ENCODE peak calls at places on chromosomes 3 and 15, in eight cellular contexts. Q is neuronal stem cell; S is mesendoderm; O is CD4-positive, alpha-beta T cell; K is H9; Z is AG04450; T is stomach; M is CD8-positive, alpha-beta memory T cell. V is an unnamed sample.

GRCh38 chr3:8966150-8966819 is 3.0 kb upstream of the RAD18 start:
- DNase-seq in Q (no peak), S (no peak), O (no peak), K (no peak), Z (no peak), T (no peak), M (no peak), V (no peak)

GRCh38 chr3:193563999-193564398 is 9.3 kb upstream of the ATP13A4 start:
- DNase-seq in Q (no peak), S (peak; percentile 69), O (no peak), K (peak; percentile 54), Z (no peak), T (peak; percentile 66), M (no peak), V (no peak)

GRCh38 chr3:46903341-46904302 is 26.1 kb downstream of the PTH1R start:
- DNase-seq in Q (no peak), S (peak; percentile 65), O (no peak), K (no peak), Z (no peak), T (no peak), M (no peak), V (peak; percentile 21)

GRCh38 chr15:63072023-63072650 is 29.6 kb downstream of the TPM1 start:
- DNase-seq in Q (no peak), S (no peak), O (no peak), K (no peak), Z (no peak), T (no peak), M (no peak), V (no peak)

GRCh38 chr3:129624347-129625070 is 18.0 kb upstream of the PLXND1 start:
- DNase-seq in Q (no peak), S (no peak), O (no peak), K (no peak), Z (no peak), T (no peak), M (no peak), V (no peak)

GRCh38 chr3:13877911-13878710 is 1.8 kb downstream of the WNT7A start:
- DNase-seq in Q (peak; percentile 6), S (no peak), O (no peak), K (no peak), Z (no peak), T (no peak), M (no peak), V (no peak)

GRCh38 chr3:128496602-128497304 is 3.8 kb upstream of the GATA2 start:
- DNase-seq in Q (no peak), S (peak; percentile 60), O (no peak), K (peak; percentile 57), Z (no peak), T (no peak), M (no peak), V (peak; percentile 65)

GRCh38 chr15:101358895-101359294 is 63.8 kb upstream of the SNRPA1 start:
- DNase-seq in Q (no peak), S (peak; percentile 65), O (no peak), K (no peak), Z (no peak), T (no peak), M (no peak), V (no peak)

GRCh38 chr15:100116416-100117190 is 225.2 kb downstream of the ADAMTS17 start:
- DNase-seq in Q (no peak), S (no peak), O (no peak), K (no peak), Z (no peak), T (no peak), M (no peak), V (peak; percentile 49)

GRCh38 chr3:24802614-24803013 is 308.0 kb upstream of the THRB start:
- DNase-seq in Q (no peak), S (no peak), O (no peak), K (no peak), Z (no peak), T (no peak), M (no peak), V (no peak)

GRCh38 chr3:5019411-5020261 is 40.4 kb downstream of the BHLHE40 start:
- DNase-seq in Q (no peak), S (no peak), O (peak; percentile 83), K (no peak), Z (no peak), T (peak; percentile 38), M (peak; percentile 66), V (no peak)

GRCh38 chr3:20182206-20182605 is 3.8 kb downstream of the SGO1 start:
- DNase-seq in Q (no peak), S (peak; percentile 11), O (no peak), K (no peak), Z (no peak), T (peak; percentile 59), M (no peak), V (no peak)

GRCh38 chr3:183306798-183307671 is 54.0 kb downstream of the B3GNT5 start:
- DNase-seq in Q (no peak), S (peak; percentile 85), O (no peak), K (no peak), Z (no peak), T (peak; percentile 94), M (no peak), V (no peak)

GRCh38 chr3:5390221-5390620 is 202.7 kb downstream of the EDEM1 start:
- DNase-seq in Q (no peak), S (no peak), O (no peak), K (no peak), Z (no peak), T (no peak), M (no peak), V (no peak)

GRCh38 chr3:143977326-143978262 is 6.0 kb downstream of the DIPK2A start:
- DNase-seq in Q (no peak), S (no peak), O (no peak), K (no peak), Z (no peak), T (no peak), M (no peak), V (no peak)

GRCh38 chr3:124965413-124965812 is 30.9 kb upstream of the MUC13 start:
- DNase-seq in Q (no peak), S (no peak), O (no peak), K (no peak), Z (no peak), T (no peak), M (no peak), V (no peak)

GRCh38 chr3:66386925-66387650 is 113.7 kb downstream of the LRIG1 start:
- DNase-seq in Q (no peak), S (no peak), O (no peak), K (no peak), Z (no peak), T (no peak), M (no peak), V (no peak)

GRCh38 chr3:128274837-128275236 is 121.6 kb downstream of the EEFSEC start:
- DNase-seq in Q (no peak), S (peak; percentile 88), O (no peak), K (peak; percentile 34), Z (peak; percentile 82), T (no peak), M (no peak), V (no peak)

GRCh38 chr3:182671942-182672341 is 121.4 kb upstream of the ATP11B start:
- DNase-seq in Q (no peak), S (no peak), O (no peak), K (no peak), Z (no peak), T (no peak), M (no peak), V (no peak)

GRCh38 chr3:52144796-52145735 is 9.2 kb downstream of the POC1A start:
- DNase-seq in Q (no peak), S (no peak), O (no peak), K (no peak), Z (no peak), T (no peak), M (no peak), V (no peak)

GRCh38 chr15:95624616-95625361 is 705.7 kb upstream of the NR2F2 start:
- DNase-seq in Q (no peak), S (no peak), O (no peak), K (no peak), Z (no peak), T (no peak), M (no peak), V (no peak)

GRCh38 chr3:126432361-126432760 is 37.7 kb downstream of the CFAP100 start:
- DNase-seq in Q (no peak), S (no peak), O (no peak), K (no peak), Z (no peak), T (no peak), M (no peak), V (no peak)

GRCh38 chr3:126433496-126434263 is 39.0 kb downstream of the CFAP100 start:
- DNase-seq in Q (no peak), S (no peak), O (no peak), K (peak; percentile 12), Z (no peak), T (peak; percentile 22), M (no peak), V (no peak)

GRCh38 chr3:126431103-126431534 is 36.4 kb downstream of the CFAP100 start:
- DNase-seq in Q (no peak), S (no peak), O (no peak), K (peak; percentile 17), Z (no peak), T (peak; percentile 8), M (no peak), V (no peak)

GRCh38 chr3:126434264-126434590 is 39.5 kb downstream of the CFAP100 start:
- DNase-seq in Q (no peak), S (no peak), O (no peak), K (peak; percentile 21), Z (no peak), T (peak; percentile 20), M (no peak), V (no peak)

GRCh38 chr3:126432901-126433480 is 38.3 kb downstream of the CFAP100 start:
- DNase-seq in Q (no peak), S (no peak), O (no peak), K (peak; percentile 14), Z (no peak), T (peak; percentile 20), M (no peak), V (no peak)
- H3K27ac ChIP-seq in Q (no peak overlapping the region), S (no peak overlapping the region), O (no peak overlapping the region), K (no peak overlapping the region), Z (no peak overlapping the region), T (no peak overlapping the region), M (no peak overlapping the region), V (no peak overlapping the region)

DNA sequence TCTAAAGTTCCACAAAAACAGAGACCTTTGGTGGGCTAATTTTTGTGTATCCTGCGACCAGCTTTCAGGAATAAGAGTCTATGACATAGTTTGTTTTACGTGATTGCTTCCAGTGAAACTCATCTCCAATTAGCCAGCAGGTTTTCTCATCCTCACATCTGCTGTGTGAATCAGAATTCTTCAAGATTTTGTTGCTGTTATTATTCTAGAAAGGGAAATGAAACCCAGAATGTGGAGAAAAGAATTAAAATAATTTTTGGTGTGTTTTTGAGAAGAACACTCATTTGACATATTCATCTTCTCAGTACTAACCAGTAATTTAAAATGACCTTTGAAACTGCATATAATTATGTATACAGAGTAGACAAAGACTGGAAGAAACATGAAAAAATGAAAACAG is 175.9 kb downstream of the USP13 start:
- DNase-seq in Q (no peak), S (no peak), O (no peak), K (no peak), Z (no peak), T (no peak), M (no peak), V (no peak)
- H3K27ac ChIP-seq in Q (no peak overlapping the region), S (no peak overlapping the region), O (no peak overlapping the region), K (no peak overlapping the region), Z (no peak overlapping the region), T (no peak overlapping the region), M (no peak overlapping the region), V (no peak overlapping the region)

GRCh38 chr15:80599359-80599758 is 95.8 kb upstream of the ABHD17C start:
- DNase-seq in Q (no peak), S (no peak), O (no peak), K (no peak), Z (peak; percentile 53), T (no peak), M (no peak), V (no peak)
- H3K27ac ChIP-seq in Q (no peak overlapping the region), S (no peak overlapping the region), O (no peak overlapping the region), K (no peak overlapping the region), Z (no peak overlapping the region), T (no peak overlapping the region), M (no peak overlapping the region), V (no peak overlapping the region)

GRCh38 chr15:81955709-81956108 is 90.1 kb downstream of the MEX3B start:
- DNase-seq in Q (no peak), S (no peak), O (no peak), K (no peak), Z (no peak), T (no peak), M (no peak), V (no peak)
- H3K27ac ChIP-seq in Q (no peak overlapping the region), S (no peak overlapping the region), O (no peak overlapping the region), K (no peak overlapping the region), Z (no peak overlapping the region), T (no peak overlapping the region), M (no peak overlapping the region), V (no peak overlapping the region)